ENCODE peak calls at places on chromosomes 3 and 15, in six cellular contexts. Q, V, C, M, L and I are unnamed samples.

GRCh38 chr3:29153811-29154210 is 127.1 kb upstream of the RBMS3 start:
- DNase-seq in V (no peak), L (no peak), M (no peak), C (no peak), Q (no peak), I (no peak)

GRCh38 chr3:14082108-14082657 is 42.5 kb downstream of the CHCHD4 start:
- DNase-seq in V (no peak), L (no peak), Q (no peak), C (no peak), M (no peak), I (no peak)

GRCh38 chr15:25832158-25832557 is 31.0 kb downstream of the ATP10A start:
- DNase-seq in V (no peak), L (no peak), Q (no peak), C (no peak), M (no peak), I (no peak)

GRCh38 chr15:88383354-88383753 is 83.8 kb downstream of the MRPL46 start:
- DNase-seq in C (no peak), V (no peak), L (peak; percentile 22), Q (no peak), M (no peak), I (no peak)

GRCh38 chr3:40207796-40208195 is 101.7 kb upstream of the EIF1B start:
- DNase-seq in C (no peak), L (no peak), Q (no peak), M (peak; percentile 73), V (no peak), I (no peak)

GRCh38 chr3:73365756-73366397 is 258.9 kb downstream of the PDZRN3 start:
- DNase-seq in C (no peak), M (peak; percentile 75), V (no peak), L (peak; percentile 62), Q (peak; percentile 61), I (no peak)

GRCh38 chr15:86608461-86608860 is 528.8 kb downstream of the AGBL1 start:
- DNase-seq in V (no peak), M (no peak), L (peak; percentile 37), C (no peak), Q (peak; percentile 47), I (no peak)

GRCh38 chr3:5787863-5788488 is 600.5 kb downstream of the EDEM1 start:
- DNase-seq in V (no peak), Q (no peak), L (no peak), M (no peak), C (no peak), I (no peak)

GRCh38 chr3:131091768-131092167 is 65.1 kb downstream of the NEK11 start:
- DNase-seq in V (no peak), M (peak; percentile 6), L (no peak), C (no peak), Q (no peak), I (no peak)

GRCh38 chr15:22960126-22960525 is 20.0 kb downstream of the CYFIP1 start:
- DNase-seq in L (no peak), C (peak; percentile 57), V (no peak), M (no peak), Q (no peak), I (no peak)

GRCh38 chr3:82347585-82347984 is 586.1 kb upstream of the GBE1 start:
- DNase-seq in M (no peak), Q (no peak), C (no peak), V (no peak), L (no peak), I (no peak)

GRCh38 chr3:128619146-128619890 is 31.3 kb downstream of the RPN1 start:
- DNase-seq in C (no peak), L (no peak), M (peak; percentile 96), V (no peak), Q (no peak), I (no peak)

GRCh38 chr3:123027292-123028232 is at the start of gene SEMA5B:
- DNase-seq in L (peak; percentile 47), M (peak; percentile 54), V (no peak), C (peak; percentile 82), Q (peak; percentile 33), I (no peak)

GRCh38 chr15:51281368-51281967 is 56.9 kb downstream of the CYP19A1 start:
- DNase-seq in C (no peak), M (peak; percentile 73), Q (peak; percentile 54), L (peak; percentile 63), V (no peak), I (no peak)

GRCh38 chr3:71825551-71826283 is 40.8 kb upstream of the PROK2 start:
- DNase-seq in C (no peak), M (no peak), Q (no peak), L (no peak), V (no peak), I (no peak)

GRCh38 chr15:94844533-94845390 is 613.4 kb downstream of the MCTP2 start:
- DNase-seq in M (peak; percentile 23), Q (peak; percentile 53), L (peak; percentile 76), C (peak; percentile 88), V (no peak), I (no peak)

GRCh38 chr3:11832964-11833621 is 13.6 kb downstream of the TAMM41 start:
- DNase-seq in Q (no peak), C (no peak), M (no peak), L (no peak), V (no peak), I (no peak)

GRCh38 chr3:6861989-6862879 is 1.3 kb downstream of the GRM7 start:
- DNase-seq in Q (no peak), C (no peak), L (no peak), V (no peak), M (peak; percentile 2), I (no peak)

GRCh38 chr3:116020989-116021388 is 397.7 kb downstream of the GAP43 start:
- DNase-seq in M (no peak), V (no peak), Q (no peak), L (no peak), C (no peak), I (no peak)

GRCh38 chr3:41339758-41340157 is 140.5 kb downstream of the CTNNB1 start:
- DNase-seq in M (no peak), L (no peak), Q (no peak), C (no peak), V (no peak), I (no peak)

GRCh38 chr15:31333820-31334219 is 7.2 kb downstream of the KLF13 start:
- DNase-seq in Q (no peak), L (no peak), C (peak; percentile 40), V (no peak), M (no peak), I (no peak)

GRCh38 chr3:115792206-115792955 is 169.1 kb downstream of the GAP43 start:
- DNase-seq in Q (no peak), L (no peak), C (no peak), M (peak; percentile 55), V (no peak), I (no peak)

DNA sequence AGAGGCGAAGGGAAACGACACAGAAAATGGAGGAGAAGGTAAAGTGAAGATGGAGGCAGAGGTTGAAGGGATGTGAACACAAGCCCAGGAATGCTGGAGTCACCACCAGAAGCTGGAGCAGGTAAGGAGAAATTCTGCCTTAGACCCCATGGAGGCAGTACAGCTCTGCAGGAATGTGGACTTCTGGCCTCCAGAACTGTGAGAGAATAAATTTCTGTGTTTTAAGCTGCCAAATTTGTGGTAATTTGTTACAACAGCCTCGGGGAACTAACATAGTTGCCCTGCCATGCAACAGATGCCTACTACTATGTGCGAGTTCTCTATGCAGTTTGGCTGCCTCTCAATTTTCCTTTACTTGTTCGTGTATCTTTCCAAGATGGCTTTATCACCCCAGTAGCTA is 394.1 kb downstream of the TUSC7 start:
- DNase-seq in Q (no peak), L (no peak), C (no peak), V (no peak), M (peak; percentile 40), I (no peak)
- TF ChIP-seq CTCF in Q (no peak), L (no peak), C (no peak), V (no peak), M (no peak), I (peak; percentile 6)

GRCh38 chr15:56471440-56472069 is 6.6 kb upstream of the MNS1 start:
- DNase-seq in L (no peak), Q (no peak), M (no peak), C (no peak), V (no peak), I (no peak)

GRCh38 chr15:56469484-56469883 is 4.5 kb upstream of the MNS1 start:
- DNase-seq in Q (no peak), M (no peak), C (no peak), L (no peak), V (no peak), I (no peak)

GRCh38 chr15:56464893-56465520 is at the start of gene MNS1:
- DNase-seq in Q (peak; percentile 87), V (peak; percentile 48), L (peak; percentile 82), C (peak; percentile 93), M (peak; percentile 97), I (peak; percentile 92)

GRCh38 chr15:56467626-56468025 is 2.7 kb upstream of the MNS1 start:
- DNase-seq in M (no peak), L (no peak), Q (no peak), V (no peak), C (no peak), I (no peak)

DNA sequence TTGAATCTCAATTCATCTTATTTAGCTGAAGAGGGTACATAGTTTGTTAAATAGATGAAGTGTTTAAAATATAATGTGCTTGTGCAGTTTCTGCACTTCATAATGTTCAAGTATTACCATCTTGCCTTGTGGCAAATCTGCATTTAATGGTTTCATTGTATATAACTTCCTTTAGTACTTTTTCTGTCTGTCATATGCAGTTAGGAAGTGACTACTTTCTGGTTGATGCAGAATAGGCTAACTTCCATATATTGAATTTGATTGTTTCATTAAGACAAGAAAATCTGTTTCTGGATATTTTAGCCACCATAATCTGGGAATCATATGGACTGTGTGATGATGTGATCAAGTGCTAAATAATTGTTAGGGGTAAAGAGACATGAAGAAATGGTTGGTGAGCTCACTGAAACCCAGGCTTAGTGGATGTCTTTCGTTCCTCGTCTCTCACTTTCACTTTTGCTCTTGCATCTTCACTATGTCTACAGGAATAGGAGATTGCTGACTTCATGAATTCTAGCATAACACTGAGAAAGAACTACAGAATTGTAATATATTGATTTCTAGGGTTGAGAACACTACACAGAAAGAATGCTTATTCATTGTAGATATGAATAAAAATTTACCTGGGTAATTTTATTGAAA is 3.5 kb upstream of the MNS1 start:
- DNase-seq in V (no peak), M (peak; percentile 38), Q (no peak), L (no peak), C (no peak), I (no peak)
- H3K4me3 ChIP-seq in V (peak overlapping the region; percentile 19), M (peak overlapping the region; percentile 22), Q (no peak overlapping the region), L (no peak overlapping the region), C (peak overlapping the region; percentile 8), I (no peak overlapping the region)

GRCh38 chr3:103794656-103795055 is 1359.8 kb downstream of the ZPLD1 start:
- DNase-seq in M (no peak), L (no peak), C (no peak), V (no peak), Q (no peak), I (no peak)
- TF ChIP-seq CTCF in M (no peak), L (no peak), C (no peak), V (no peak), Q (no peak), I (no peak)

GRCh38 chr3:3800076-3800448 is 831 bp downstream of the LRRN1 start:
- DNase-seq in L (no peak), V (no peak), C (peak; percentile 82), Q (peak; percentile 18), M (no peak), I (no peak)
- H3K4me3 ChIP-seq in L (peak overlapping the region; percentile 51), V (peak overlapping the region; percentile 46), C (peak overlapping the region; percentile 71), Q (peak overlapping the region; percentile 82), M (no peak overlapping the region), I (no peak overlapping the region)

GRCh38 chr3:52820741-52821140 is 9.7 kb downstream of the ITIH4 start:
- DNase-seq in M (peak; percentile 41), L (no peak), V (no peak), Q (no peak), C (no peak), I (no peak)
- TF ChIP-seq CTCF in M (peak; percentile 57), L (peak; percentile 34), V (peak; percentile 9), Q (peak; percentile 45), C (peak; percentile 22), I (peak; percentile 74)

GRCh38 chr15:32716960-32717289 is 879 bp upstream of the GREM1 start:
- DNase-seq in C (no peak), Q (no peak), L (no peak), V (no peak), M (no peak), I (no peak)
- H3K4me3 ChIP-seq in C (no peak overlapping the region), Q (peak overlapping the region; percentile 52), L (no peak overlapping the region), V (peak overlapping the region; percentile 47), M (peak overlapping the region; percentile 66), I (peak overlapping the region; percentile 92)